ENCODE peak calls at places on chromosomes 2 and 18, in eight cellular contexts. D is upper lobe of right lung, M is BJ, B is cardiac muscle cell, W is neural progenitor cell, T is IMR-90, K is tibial artery, R is pancreas. V is an unnamed sample. For H3K27me3 and H3K36me3, the result is how much of the 10 kb centered on the place peaks cover.

GRCh38 chr18:79588636-79589481 is 90.7 kb upstream of the CTDP1 start:
- DNase-seq in T (peak), D (peak), W (peak), M (peak), R (peak), B (peak), K (peak), V (peak)

GRCh38 chr2:117720765-117721164 is 93.7 kb upstream of the DDX18 start:
- DNase-seq in M (no peak), W (no peak), R (no peak), K (no peak), B (no peak), T (no peak), D (no peak), V (no peak)

GRCh38 chr18:69518989-69519388 is 118.3 kb downstream of the DOK6 start:
- DNase-seq in B (peak), M (no peak), D (no peak), K (no peak), W (no peak), T (peak), R (no peak), V (no peak)

GRCh38 chr2:120539937-120540718 is 194.2 kb downstream of the INHBB start:
- DNase-seq in K (peak), B (peak), R (peak), D (no peak), T (peak), M (peak), W (peak), V (peak)

GRCh38 chr2:176461098-176461497 is 191.9 kb downstream of the MTX2 start:
- DNase-seq in W (no peak), K (no peak), R (no peak), D (no peak), M (no peak), B (peak), T (peak), V (no peak)

GRCh38 chr18:49447810-49448745 is 12.4 kb downstream of the DYM start:
- DNase-seq in D (no peak), B (peak), W (peak), T (peak), M (no peak), R (no peak), K (no peak), V (no peak)

GRCh38 chr2:236092714-236093113 is 75.5 kb downstream of the GBX2 start:
- DNase-seq in K (no peak), W (no peak), B (no peak), T (no peak), M (no peak), R (no peak), D (no peak), V (no peak)

GRCh38 chr2:232859385-232859916 is 10.6 kb upstream of the SNORC start:
- DNase-seq in M (no peak), B (no peak), D (no peak), W (no peak), T (no peak), K (no peak), R (no peak), V (no peak)

GRCh38 chr2:142915502-142915901 is 38.0 kb downstream of the KYNU start:
- DNase-seq in R (no peak), B (no peak), M (no peak), K (no peak), D (no peak), W (no peak), T (peak), V (no peak)

GRCh38 chr2:9410108-9410507 is 13.2 kb downstream of the ITGB1BP1 start:
- DNase-seq in T (no peak), B (no peak), D (peak), W (no peak), M (no peak), R (no peak), K (no peak), V (no peak)

GRCh38 chr2:100895402-100895801 is 75.5 kb downstream of the NPAS2 start:
- DNase-seq in K (no peak), D (no peak), M (no peak), T (no peak), B (no peak), W (no peak), R (peak), V (peak)

GRCh38 chr2:31903109-31903780 is 107.6 kb downstream of the MEMO1 start:
- DNase-seq in K (no peak), D (no peak), W (no peak), T (no peak), M (no peak), B (no peak), R (no peak), V (no peak)

GRCh38 chr2:7450188-7451156 is 533.3 kb downstream of the RNF144A start:
- DNase-seq in M (no peak), R (no peak), K (no peak), D (no peak), B (no peak), W (no peak), T (no peak), V (no peak)

GRCh38 chr2:133586978-133587377 is 18.7 kb upstream of the NCKAP5 start:
- DNase-seq in T (no peak), W (no peak), B (no peak), D (no peak), K (no peak), R (no peak), M (no peak), V (no peak)

GRCh38 chr2:143730950-143731254 is 601.7 kb downstream of the ARHGAP15 start:
- DNase-seq in B (no peak), R (no peak), M (no peak), T (no peak), K (no peak), W (no peak), D (no peak), V (no peak)

GRCh38 chr2:129404000-129404700 is 575.3 kb upstream of the RAB6C start:
- DNase-seq in D (no peak), B (no peak), R (no peak), W (no peak), K (no peak), T (no peak), M (no peak), V (no peak)

GRCh38 chr2:121239969-121240368 is 45.0 kb downstream of the TFCP2L1 start:
- DNase-seq in T (no peak), K (no peak), B (no peak), M (no peak), R (no peak), D (peak), W (no peak), V (no peak)

GRCh38 chr2:37414470-37414949 is 70.1 kb downstream of the QPCT start:
- DNase-seq in K (no peak), B (peak), W (peak), D (no peak), M (peak), T (peak), R (no peak), V (no peak)

GRCh38 chr2:37418956-37419355 is 74.5 kb downstream of the QPCT start:
- DNase-seq in M (no peak), D (no peak), K (no peak), R (no peak), B (no peak), T (peak), W (no peak), V (no peak)

GRCh38 chr2:37412201-37412600 is 67.8 kb downstream of the QPCT start:
- DNase-seq in D (no peak), M (no peak), K (no peak), R (no peak), B (no peak), W (no peak), T (no peak), V (no peak)

GRCh38 chr2:37417321-37417720 is 72.9 kb downstream of the QPCT start:
- DNase-seq in D (no peak), W (no peak), T (peak), K (no peak), R (no peak), B (peak), M (peak), V (no peak)

GRCh38 chr2:37415128-37415817 is 70.8 kb downstream of the QPCT start:
- DNase-seq in D (no peak), T (peak), B (peak), K (no peak), R (no peak), W (no peak), M (no peak), V (no peak)
- TF ChIP-seq CTCF in D (no peak), T (peak), B (peak), K (no peak), R (no peak), W (peak), M (peak), V (no peak)

DNA sequence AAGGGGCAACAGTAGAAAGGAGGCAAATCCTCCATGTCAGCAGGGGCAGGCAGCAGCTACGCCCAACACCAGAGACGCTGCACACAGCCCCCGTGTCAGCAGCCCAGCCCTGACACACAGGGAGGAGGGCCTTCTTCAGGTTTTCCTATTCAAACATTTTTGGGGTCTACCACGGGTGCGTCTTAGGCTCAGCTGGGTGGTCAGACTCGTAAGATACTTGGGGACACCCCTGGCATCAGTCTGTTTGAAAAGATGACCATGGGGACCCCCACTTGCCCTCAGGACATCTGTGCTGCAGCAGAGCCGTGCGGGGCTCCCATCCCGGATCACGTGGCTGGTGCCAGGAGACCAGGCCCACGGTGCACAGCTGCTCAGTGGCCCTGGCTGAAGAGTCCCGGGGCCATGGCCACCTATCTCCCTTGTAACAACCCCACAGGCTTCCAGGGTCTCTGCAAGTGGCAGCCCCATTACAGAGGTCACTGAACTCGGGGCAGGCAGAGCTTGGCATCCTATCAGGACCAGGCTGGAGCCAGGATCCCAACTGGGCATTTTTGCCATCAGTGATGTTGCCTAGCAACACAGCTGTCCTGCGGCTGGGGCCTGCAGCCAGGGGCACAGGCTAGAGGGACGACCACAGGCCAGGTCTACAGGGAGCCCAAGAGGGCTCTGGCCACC is 82.5 kb downstream of the EDAR start:
- DNase-seq in M (no peak), W (no peak), D (peak), B (no peak), R (no peak), T (no peak), K (no peak), V (no peak)
- H3K27me3 ChIP-seq in M (under half), W (under half), D (under half), B (under half), R (under half), T (under half), K (under half), V (under half)

GRCh38 chr2:96354492-96354891 is 18.9 kb downstream of the NCAPH start:
- DNase-seq in M (no peak), T (no peak), K (no peak), W (no peak), R (no peak), D (no peak), B (no peak), V (no peak)
- H3K36me3 ChIP-seq in M (under half), T (under half), K (under half), W (under half), R (under half), D (under half), B (under half), V (under half)

GRCh38 chr2:42545714-42546390 is 22.6 kb upstream of the MTA3 start:
- DNase-seq in T (no peak), W (peak), M (no peak), B (no peak), D (no peak), R (no peak), K (no peak), V (no peak)

GRCh38 chr2:42550870-42551269 is 17.6 kb upstream of the MTA3 start:
- DNase-seq in D (no peak), M (no peak), R (no peak), K (no peak), B (no peak), T (no peak), W (no peak), V (no peak)

GRCh38 chr2:42545023-42545713 is 23.3 kb upstream of the MTA3 start:
- DNase-seq in W (no peak), B (no peak), R (no peak), M (no peak), D (no peak), T (no peak), K (no peak), V (no peak)

GRCh38 chr2:42547446-42548295 is 20.8 kb upstream of the MTA3 start:
- DNase-seq in T (no peak), R (no peak), D (no peak), W (no peak), K (no peak), B (no peak), M (no peak), V (no peak)

DNA sequence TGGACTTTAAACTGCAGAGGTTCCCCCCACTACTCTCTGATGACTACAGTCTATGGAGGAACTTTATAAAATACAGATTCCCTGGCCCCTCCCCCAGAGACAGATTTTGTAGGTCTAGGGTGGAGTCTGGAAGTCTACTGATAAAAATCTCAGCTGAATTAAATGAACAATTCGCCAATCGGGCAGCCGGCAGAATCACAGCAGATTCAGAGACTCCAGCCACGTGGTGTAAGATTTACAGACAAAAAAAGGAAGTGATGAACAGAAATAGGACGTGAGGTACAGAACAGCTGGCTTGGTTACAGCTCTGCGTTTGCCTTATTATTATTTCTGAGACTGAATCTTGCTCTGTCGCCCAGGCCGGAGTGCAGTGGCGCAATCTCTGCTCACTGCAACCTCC is 21.4 kb upstream of the MTA3 start:
- DNase-seq in B (no peak), W (no peak), K (peak), M (no peak), T (no peak), R (no peak), D (no peak), V (no peak)
- TF ChIP-seq CTCF in B (no peak), W (no peak), K (no peak), M (no peak), T (no peak), R (no peak), D (no peak), V (no peak)

GRCh38 chr2:95388091-95388692 is 14.3 kb upstream of the FAHD2A start:
- DNase-seq in T (no peak), B (no peak), W (no peak), M (no peak), R (no peak), D (peak), K (no peak), V (no peak)
- H3K27me3 ChIP-seq in T (under half), B (under half), W (under half), M (under half), R (under half), D (under half), K (under half), V (under half)

V was measured in adrenal gland.